ENCODE peak calls at places on chromosomes 4 and X, in four cellular contexts. V is posterior cingulate gyrus; J is NCI-H1436 treated with DMSO at 0.1 percent for 48 hours; M is stimulated activated CD8-positive, alpha-beta memory T cell treated with anti-CD3 and anti-CD28 coated beads, Interleukin-15, amount 100 ng/mL, for 4 hours. C is an unnamed sample.

GRCh38 chrX:48705876-48706275 is 9.3 kb downstream of the SUV39H1 start:
- DNase-seq in V (no peak), J (no peak), M (no peak), C (no peak)

GRCh38 chrX:129496625-129497024 is 26.7 kb downstream of the SMARCA1 start:
- DNase-seq in V (no peak), J (no peak), M (no peak), C (no peak)

GRCh38 chr4:168589154-168589553 is 92.3 kb downstream of the PALLD start:
- DNase-seq in V (no peak), J (no peak), M (no peak), C (no peak)

GRCh38 chrX:26873736-26874135 is 589.4 kb downstream of the PPP4R3C start:
- DNase-seq in V (no peak), J (no peak), M (no peak), C (no peak)

GRCh38 chrX:1453951-1454785 is 1.5 kb upstream of the ASMTL start:
- DNase-seq in V (peak), J (no peak), M (peak), C (peak)

GRCh38 chr4:1567519-1567807 is 116.7 kb downstream of the FAM53A start:
- DNase-seq in V (no peak), J (no peak), M (no peak), C (no peak)

GRCh38 chrX:40154853-40155616 is 57.3 kb upstream of the BCOR start:
- DNase-seq in V (no peak), J (no peak), M (no peak), C (no peak)

GRCh38 chr4:165360041-165360782 is 18.6 kb upstream of the CPE start:
- DNase-seq in V (no peak), J (no peak), M (no peak), C (no peak)

GRCh38 chr4:108350332-108350731 is 181.6 kb upstream of the LEF1 start:
- DNase-seq in V (no peak), J (no peak), M (no peak), C (no peak)

GRCh38 chr4:74109116-74109791 is 10.3 kb upstream of the CXCL2 start:
- DNase-seq in V (no peak), J (no peak), M (no peak), C (no peak)